ENCODE peak calls at places on chromosomes 6 and 20, in seven cellular contexts. W is BE2C; L is fibroblast of lung; C is effector CD4-positive, alpha-beta T cell; E is activated T-cell treated with anti-CD3 and anti-CD28 coated beads, Interleukin-2, amount 50 U/mL, for 72 hours; R is naive thymus-derived CD4-positive, alpha-beta T cell; S is SK-N-SH. G is an unnamed sample.

GRCh38 chr6:139970591-139970991 is 596.1 kb upstream of the CITED2 start:
- DNase-seq in R (no peak), E (no peak), L (peak), W (no peak), C (no peak), S (no peak), G (no peak)

GRCh38 chr6:160992323-160993314 is 1.1 kb downstream of the MAP3K4 start:
- DNase-seq in W (peak), E (peak), L (peak), S (peak), R (peak), C (no peak), G (no peak)

GRCh38 chr20:19453369-19453768 is 240.9 kb downstream of the SLC24A3 start:
- DNase-seq in L (no peak), S (no peak), E (no peak), W (no peak), R (no peak), C (no peak), G (no peak)

GRCh38 chr6:134520181-134521115 is 202.5 kb upstream of the SGK1 start:
- DNase-seq in W (no peak), C (no peak), S (no peak), L (peak), E (no peak), R (no peak), G (no peak)

GRCh38 chr20:41004561-41005360 is 23.9 kb upstream of the TOP1 start:
- DNase-seq in L (peak), E (peak), W (no peak), S (no peak), R (no peak), C (no peak), G (no peak)

GRCh38 chr20:51193066-51193772 is 170.3 kb upstream of the KCNG1 start:
- DNase-seq in S (no peak), W (no peak), L (peak), R (no peak), E (no peak), C (no peak), G (no peak)

GRCh38 chr6:109927052-109927451 is 51.1 kb upstream of the GPR6 start:
- DNase-seq in L (peak), S (no peak), R (no peak), E (no peak), C (no peak), W (no peak), G (no peak)

GRCh38 chr6:154511735-154512097 is 1.2 kb upstream of the CNKSR3 start:
- DNase-seq in S (no peak), R (no peak), C (no peak), L (no peak), E (no peak), W (no peak), G (no peak)

GRCh38 chr6:140379919-140380318 is 1005.5 kb upstream of the CITED2 start:
- DNase-seq in S (no peak), W (no peak), E (no peak), R (no peak), L (peak), C (no peak), G (no peak)

GRCh38 chr20:22974354-22974753 is 60.8 kb upstream of the SSTR4 start:
- DNase-seq in E (no peak), W (no peak), R (no peak), C (no peak), S (no peak), L (no peak), G (no peak)

GRCh38 chr6:143536461-143536865 is 24.9 kb upstream of the FUCA2 start:
- DNase-seq in L (peak), E (peak), W (peak), S (no peak), C (peak), R (no peak), G (no peak)

GRCh38 chr6:13873288-13874190 is 51.2 kb upstream of the RNF182 start:
- DNase-seq in R (peak), L (no peak), E (peak), C (peak), S (peak), W (peak), G (peak)

GRCh38 chr6:168895102-168895812 is 358.4 kb downstream of the THBS2 start:
- DNase-seq in C (peak), R (peak), W (peak), E (peak), S (peak), L (peak), G (peak)

GRCh38 chr20:62596486-62596885 is 45.8 kb upstream of the SLCO4A1 start:
- DNase-seq in R (no peak), L (no peak), W (no peak), C (no peak), E (no peak), S (no peak), G (no peak)

GRCh38 chr6:106105493-106105892 is 19.4 kb downstream of the PRDM1 start:
- DNase-seq in W (no peak), E (no peak), R (no peak), C (no peak), S (no peak), L (no peak), G (no peak)

GRCh38 chr6:28537065-28537464 is 11.4 kb downstream of the GPX5 start:
- DNase-seq in R (peak), S (peak), C (no peak), E (peak), W (peak), L (peak), G (no peak)

GRCh38 chr6:11265932-11266331 is 33.5 kb upstream of the NEDD9 start:
- DNase-seq in L (no peak), W (no peak), C (no peak), S (no peak), R (no peak), E (no peak), G (no peak)

GRCh38 chr6:138428943-138429616 is 25.1 kb downstream of the HEBP2 start:
- DNase-seq in E (no peak), R (peak), S (peak), C (peak), W (no peak), L (peak), G (no peak)

GRCh38 chr6:36204068-36204753 is 7.7 kb downstream of the BRPF3 start:
- DNase-seq in R (peak), E (peak), S (no peak), W (no peak), C (peak), L (no peak), G (no peak)